ENCODE peak calls at places on chromosomes 7 and 10, in four cellular contexts. Y is lower lobe of right lung; A is naive thymus-derived CD8-positive, alpha-beta T cell; X is cardiac fibroblast. I is an unnamed sample.

GRCh38 chr7:105098863-105099515 is 85.0 kb downstream of the KMT2E start:
- DNase-seq in A (no peak), X (peak; percentile 38), Y (no peak), I (no peak)

GRCh38 chr10:123990889-123991288 is 99.3 kb upstream of the CPXM2 start:
- DNase-seq in Y (no peak), X (no peak), A (no peak), I (no peak)

GRCh38 chr10:67837519-67838314 is at the start of gene DNAJC12:
- DNase-seq in X (peak; percentile 86), A (no peak), Y (no peak), I (no peak)

GRCh38 chr7:151229249-151229648 is 2.2 kb upstream of the ABCF2 start:
- DNase-seq in X (no peak), A (no peak), Y (no peak), I (no peak)

GRCh38 chr10:133473270-133473669 is 19.5 kb downstream of the SCART1 start:
- DNase-seq in X (no peak), A (no peak), Y (no peak), I (no peak)

GRCh38 chr10:7373039-7373438 is 37.8 kb downstream of the SFMBT2 start:
- DNase-seq in A (no peak), X (no peak), Y (no peak), I (no peak)

GRCh38 chr10:87608756-87609155 is 50.9 kb upstream of the PAPSS2 start:
- DNase-seq in A (no peak), X (no peak), Y (no peak), I (no peak)

GRCh38 chr10:12412671-12413368 is 63.5 kb downstream of the CAMK1D start:
- DNase-seq in Y (no peak), X (no peak), A (no peak), I (no peak)

GRCh38 chr10:17227367-17228080 is 517 bp upstream of the VIM start:
- DNase-seq in Y (no peak), A (no peak), X (peak; percentile 64), I (no peak)

GRCh38 chr7:41710838-41711237 is 7.9 kb upstream of the INHBA start:
- DNase-seq in A (no peak), X (no peak), Y (no peak), I (no peak)

GRCh38 chr7:73702226-73702625 is 17.2 kb downstream of the STX1A start:
- DNase-seq in X (no peak), Y (no peak), A (no peak), I (no peak)

GRCh38 chr10:105189464-105189800 is 548.3 kb downstream of the SORCS3 start:
- DNase-seq in X (no peak), A (no peak), Y (no peak), I (no peak)

GRCh38 chr7:72326365-72326764 is 85.8 kb downstream of the CALN1 start:
- DNase-seq in X (no peak), A (no peak), Y (no peak), I (no peak)

GRCh38 chr7:132437730-132438129 is 138.5 kb downstream of the PLXNA4 start:
- DNase-seq in Y (no peak), A (no peak), X (no peak), I (no peak)

GRCh38 chr10:62323751-62324150 is 50.4 kb upstream of the ZNF365 start:
- DNase-seq in Y (no peak), A (no peak), X (peak; percentile 27), I (no peak)

GRCh38 chr10:77479586-77479985 is 158.0 kb downstream of the KCNMA1 start:
- DNase-seq in X (no peak), Y (no peak), A (no peak), I (no peak)

GRCh38 chr10:129962092-129962494 is 2.0 kb downstream of the EBF3 start:
- DNase-seq in A (no peak), Y (no peak), X (peak; percentile 85), I (no peak)

GRCh38 chr7:1092806-1093505 is 5.0 kb downstream of the GPER1 start:
- DNase-seq in A (no peak), X (no peak), Y (no peak), I (no peak)

GRCh38 chr10:7666253-7667023 is at the start of gene ITIH5:
- DNase-seq in A (no peak), X (no peak), Y (no peak), I (no peak)

GRCh38 chr10:29146311-29146710 is 142.6 kb upstream of the LYZL1 start:
- DNase-seq in X (no peak), Y (no peak), A (no peak), I (no peak)

GRCh38 chr7:147607151-147607800 is 983.3 kb upstream of the C7orf33 start:
- DNase-seq in A (no peak), Y (no peak), X (no peak), I (no peak)

GRCh38 chr7:36438211-36438610 is 48.5 kb downstream of the ANLN start:
- DNase-seq in Y (no peak), X (no peak), A (no peak), I (no peak)

GRCh38 chr10:60048146-60048545 is 141.8 kb upstream of the CCDC6 start:
- DNase-seq in A (no peak), Y (no peak), X (peak; percentile 43), I (no peak)

GRCh38 chr7:70093496-70093895 is 495.2 kb downstream of the AUTS2 start:
- DNase-seq in Y (no peak), X (no peak), A (no peak), I (no peak)

GRCh38 chr7:11847336-11847735 is 15.3 kb upstream of the THSD7A start:
- DNase-seq in A (no peak), Y (no peak), X (peak; percentile 39), I (no peak)

GRCh38 chr10:86139066-86139657 is 227.4 kb downstream of the GRID1 start:
- DNase-seq in A (no peak), Y (no peak), X (no peak), I (no peak)

GRCh38 chr10:43259981-43260761 is 6.7 kb downstream of the RASGEF1A start:
- DNase-seq in A (no peak), Y (no peak), X (peak; percentile 38), I (no peak)

GRCh38 chr7:45921381-45921698 is 268 bp upstream of the IGFBP3 start:
- DNase-seq in A (no peak), Y (no peak), X (no peak), I (no peak)

GRCh38 chr10:8444630-8445029 is 390.1 kb downstream of the GATA3 start:
- DNase-seq in Y (no peak), A (peak; percentile 31), X (peak; percentile 13), I (no peak)

GRCh38 chr7:73703985-73704639 is 15.4 kb downstream of the STX1A start:
- DNase-seq in A (peak; percentile 21), Y (peak; percentile 65), X (peak; percentile 64), I (no peak)

GRCh38 chr10:154348-154747 is 19.1 kb downstream of the ZMYND11 start:
- DNase-seq in Y (no peak), X (peak; percentile 72), A (no peak), I (no peak)

GRCh38 chr7:70545214-70545613 is 586.7 kb upstream of the GALNT17 start:
- DNase-seq in A (no peak), Y (no peak), X (no peak), I (no peak)

GRCh38 chr10:7312179-7312857 is 98.5 kb downstream of the SFMBT2 start:
- DNase-seq in Y (no peak), X (no peak), A (no peak), I (no peak)

GRCh38 chr10:20492447-20492846 is 404.7 kb downstream of the NEBL start:
- DNase-seq in Y (no peak), X (no peak), A (no peak), I (no peak)

I was measured in RWPE2.